ENCODE peak calls at places on chromosomes 11 and 22, in four cellular contexts. X is cardiac muscle cell; J is effector memory CD4-positive, alpha-beta T cell; Q is mammary epithelial cell. L is an unnamed sample. For H3K36me3, the result is how much of the 10 kb centered on the place peaks cover.

GRCh38 chr11:114208371-114208770 is 87.8 kb upstream of the NNMT start:
- DNase-seq in X (no peak), J (peak), Q (no peak), L (no peak)

GRCh38 chr22:46091277-46091977 is 58.9 kb upstream of the PPARA start:
- DNase-seq in J (no peak), Q (no peak), X (no peak), L (no peak)

GRCh38 chr22:21052715-21053459 is 7.1 kb downstream of the LRRC74B start:
- DNase-seq in X (no peak), J (no peak), Q (no peak), L (no peak)

GRCh38 chr22:44777364-44777756 is 25.0 kb downstream of the ARHGAP8 start:
- DNase-seq in X (no peak), Q (no peak), J (no peak), L (no peak)

GRCh38 chr11:38538866-38539651 is 1941.0 kb upstream of the RAG2 start:
- DNase-seq in Q (no peak), X (no peak), J (no peak), L (no peak)

GRCh38 chr11:76850815-76851214 is 9.9 kb upstream of the ACER3 start:
- DNase-seq in Q (no peak), X (peak), J (no peak), L (peak)

GRCh38 chr11:104772806-104773241 is 125.4 kb downstream of the CASP12 start:
- DNase-seq in Q (peak), J (no peak), X (peak), L (no peak)

GRCh38 chr11:1472180-1473005 is 14.2 kb downstream of the MOB2 start:
- DNase-seq in X (no peak), J (no peak), Q (peak), L (no peak)

GRCh38 chr11:112212290-112212689 is 13.9 kb upstream of the PTS start:
- DNase-seq in Q (peak), X (no peak), J (no peak), L (no peak)

GRCh38 chr11:76665172-76665571 is 5.4 kb downstream of the LRRC32 start:
- DNase-seq in X (no peak), J (no peak), Q (no peak), L (no peak)

GRCh38 chr11:21892696-21893095 is 300.2 kb upstream of the ANO5 start:
- DNase-seq in X (no peak), Q (no peak), J (no peak), L (no peak)

GRCh38 chr11:108009497-108010360 is 1.0 kb downstream of the CUL5 start:
- DNase-seq in X (peak), Q (peak), J (no peak), L (no peak)

GRCh38 chr22:36097880-36098279 is 62.7 kb downstream of the APOL3 start:
- DNase-seq in Q (peak), J (no peak), X (no peak), L (no peak)

GRCh38 chr11:105297463-105297862 is 157.9 kb upstream of the CARD18 start:
- DNase-seq in X (peak), J (no peak), Q (peak), L (no peak)

GRCh38 chr11:67082071-67082791 is 25.6 kb downstream of the RHOD start:
- DNase-seq in Q (no peak), X (peak), J (no peak), L (no peak)
- H3K4me3 ChIP-seq in Q (no peak), X (no peak), J (no peak), L (peak)

DNA sequence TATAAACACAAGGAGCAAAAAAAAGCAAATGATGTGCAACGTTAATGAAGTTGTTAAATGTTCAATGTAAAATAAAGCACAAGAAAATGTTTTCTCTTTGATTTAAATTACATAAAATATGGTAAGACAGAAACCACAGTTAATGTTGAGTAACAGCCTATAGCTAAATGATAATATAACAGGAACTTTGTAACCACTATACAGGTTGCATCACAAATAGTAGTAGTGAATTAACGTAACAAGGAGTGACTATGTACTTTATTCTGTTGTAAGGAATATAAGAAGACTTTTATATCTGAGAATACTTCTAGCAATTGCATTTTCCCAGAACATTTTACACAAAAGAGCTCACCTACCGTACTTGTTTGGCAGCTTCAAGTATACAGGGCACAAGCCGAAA is 16.9 kb downstream of the SAAL1 start:
- DNase-seq in J (no peak), Q (no peak), X (no peak), L (no peak)
- H3K36me3 ChIP-seq in J (under half), Q (under half), X (half or more), L (under half)

GRCh38 chr11:95360382-95360781 is 129.4 kb upstream of the SESN3 start:
- DNase-seq in X (peak), Q (no peak), J (no peak), L (no peak)

GRCh38 chr11:95358516-95359322 is 127.7 kb upstream of the SESN3 start:
- DNase-seq in X (peak), J (no peak), Q (no peak), L (no peak)

GRCh38 chr11:95359323-95359656 is 128.3 kb upstream of the SESN3 start:
- DNase-seq in X (no peak), J (no peak), Q (no peak), L (no peak)

GRCh38 chr11:95361180-95361579 is 130.2 kb upstream of the SESN3 start:
- DNase-seq in Q (no peak), J (no peak), X (no peak), L (no peak)

DNA sequence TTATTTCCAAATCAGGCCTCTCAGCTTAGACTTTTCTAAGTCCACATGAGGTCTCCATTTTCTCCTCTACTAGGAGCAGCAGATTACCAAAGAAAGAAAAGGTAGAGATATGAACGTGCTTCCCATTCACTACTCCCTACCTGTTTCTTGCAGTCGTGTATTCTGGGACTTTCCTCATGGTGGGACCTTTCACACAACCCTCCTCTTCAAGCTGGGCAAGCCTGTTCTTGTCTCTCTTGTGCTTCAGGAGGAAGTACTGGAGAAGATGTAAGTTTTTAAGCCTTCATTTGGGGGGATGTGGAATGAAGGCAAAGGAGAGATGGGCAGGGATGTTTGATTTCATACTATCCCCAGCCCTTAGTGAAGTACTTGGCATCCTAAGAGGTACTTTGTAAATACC is 128.8 kb upstream of the SESN3 start:
- DNase-seq in X (no peak), J (no peak), Q (peak), L (no peak)
- H3K27ac ChIP-seq in X (no peak), J (no peak), Q (no peak), L (no peak)

GRCh38 chr11:72781063-72781312 is 12.9 kb downstream of the STARD10 start:
- DNase-seq in J (no peak), Q (no peak), X (no peak), L (no peak)

GRCh38 chr11:72778535-72779494 is 15.0 kb downstream of the STARD10 start:
- DNase-seq in Q (no peak), J (no peak), X (no peak), L (no peak)

GRCh38 chr11:72779495-72780128 is 14.2 kb downstream of the STARD10 start:
- DNase-seq in X (no peak), J (no peak), Q (no peak), L (no peak)

GRCh38 chr11:72781313-72782080 is 12.3 kb downstream of the STARD10 start:
- DNase-seq in X (peak), Q (no peak), J (peak), L (no peak)

GRCh38 chr11:72780291-72781062 is 13.4 kb downstream of the STARD10 start:
- DNase-seq in X (no peak), Q (peak), J (no peak), L (no peak)
- H3K4me3 ChIP-seq in X (peak), Q (peak), J (peak), L (peak)

GRCh38 chr11:3016861-3017260 is 24.7 kb upstream of the NAP1L4 start:
- DNase-seq in Q (no peak), X (no peak), J (no peak), L (no peak)
- H3K36me3 ChIP-seq in Q (under half), X (under half), J (under half), L (half or more)

GRCh38 chr11:72600557-72600956 is 73.7 kb downstream of the PDE2A start:
- DNase-seq in J (no peak), Q (no peak), X (no peak), L (no peak)

GRCh38 chr11:72598901-72599300 is 75.3 kb downstream of the PDE2A start:
- DNase-seq in J (no peak), X (peak), Q (no peak), L (peak)

GRCh38 chr11:72598466-72598865 is 75.8 kb downstream of the PDE2A start:
- DNase-seq in X (no peak), J (no peak), Q (no peak), L (peak)

GRCh38 chr11:72602250-72602904 is 71.8 kb downstream of the PDE2A start:
- DNase-seq in J (no peak), Q (no peak), X (no peak), L (no peak)

GRCh38 chr11:72599325-72600117 is 74.7 kb downstream of the PDE2A start:
- DNase-seq in J (no peak), Q (no peak), X (no peak), L (no peak)
- H3K27ac ChIP-seq in J (no peak), Q (no peak), X (no peak), L (no peak)

GRCh38 chr11:119850822-119851409 is 121.9 kb upstream of the NECTIN1 start:
- DNase-seq in Q (no peak), J (no peak), X (no peak), L (no peak)

GRCh38 chr11:119854521-119854920 is 125.5 kb upstream of the NECTIN1 start:
- DNase-seq in J (no peak), Q (no peak), X (no peak), L (no peak)

GRCh38 chr11:119855066-119855465 is 126.1 kb upstream of the NECTIN1 start:
- DNase-seq in J (no peak), X (no peak), Q (no peak), L (no peak)

GRCh38 chr11:119852741-119853140 is 123.7 kb upstream of the NECTIN1 start:
- DNase-seq in Q (no peak), X (no peak), J (no peak), L (no peak)

DNA sequence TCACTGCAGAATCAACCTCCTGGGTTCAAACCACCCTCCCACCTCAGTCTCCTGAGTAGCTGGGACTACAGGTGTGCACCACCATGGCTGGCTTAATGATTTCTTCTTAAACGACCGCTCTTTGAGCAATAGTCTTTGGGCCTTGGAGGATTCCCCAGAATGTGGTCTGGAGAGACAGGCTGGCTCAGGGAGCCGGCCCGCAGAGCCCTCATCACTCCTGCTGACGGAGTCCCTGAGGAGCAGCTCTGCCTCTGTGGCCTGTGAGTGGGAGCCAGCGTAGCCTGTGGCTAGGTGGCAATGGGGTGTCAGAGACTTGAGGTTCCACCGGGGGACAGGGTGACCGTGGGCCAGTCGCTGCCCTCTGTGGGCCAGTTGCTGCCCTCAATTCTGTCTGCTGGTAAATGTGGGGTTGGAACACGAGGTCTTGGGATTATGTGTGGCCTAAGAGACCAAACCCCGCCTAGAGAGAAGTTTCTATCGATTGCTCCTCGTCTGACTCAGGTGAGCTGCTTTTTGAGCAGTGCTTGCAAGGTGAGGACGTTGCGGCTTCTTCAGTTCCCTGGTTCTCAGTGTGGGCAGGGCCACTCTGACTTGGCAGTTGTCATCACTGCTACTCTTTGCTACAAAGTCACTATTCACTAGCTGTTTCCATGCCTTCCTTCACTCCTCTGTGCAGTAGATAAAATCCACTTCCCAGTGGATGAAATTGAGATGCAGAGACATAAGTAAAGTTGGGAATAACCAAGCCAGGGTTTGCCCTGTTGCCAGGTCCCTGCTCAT is 124.8 kb upstream of the NECTIN1 start:
- DNase-seq in X (no peak), J (no peak), Q (no peak), L (no peak)
- H3K4me3 ChIP-seq in X (no peak), J (no peak), Q (no peak), L (no peak)

DNA sequence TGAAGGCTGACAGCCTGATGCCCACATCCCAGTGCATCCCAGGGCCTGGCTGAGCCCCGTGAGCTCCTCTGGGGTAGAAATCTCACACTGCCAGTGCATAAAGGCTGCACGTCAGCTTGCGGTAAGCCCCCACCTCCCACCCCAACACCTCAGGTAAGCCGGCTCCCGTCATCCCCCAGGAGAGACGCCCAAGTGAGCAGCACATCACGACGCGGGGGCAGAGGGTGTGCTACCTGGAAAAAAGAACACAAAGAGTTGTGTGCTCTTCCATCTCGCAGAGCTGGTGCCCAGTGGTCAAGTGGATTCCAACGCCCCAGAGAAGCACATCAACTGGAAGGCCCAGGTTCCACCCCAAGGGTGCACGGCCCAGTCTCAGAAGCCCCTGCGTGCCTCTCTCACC is 50.0 kb downstream of the IGSF9B start:
- DNase-seq in J (no peak), Q (no peak), X (no peak), L (no peak)
- H3K36me3 ChIP-seq in J (under half), Q (under half), X (under half), L (half or more)

GRCh38 chr11:122189259-122189658 is 73.2 kb upstream of the BLID start:
- DNase-seq in J (no peak), Q (peak), X (peak), L (no peak)
- H3K27ac ChIP-seq in J (no peak), Q (peak), X (no peak), L (peak)

GRCh38 chr11:33185756-33186155 is 24.5 kb upstream of the CSTF3 start:
- DNase-seq in X (no peak), J (no peak), Q (no peak), L (no peak)
- H3K4me3 ChIP-seq in X (no peak), J (no peak), Q (no peak), L (no peak)